ENCODE peak calls at places on chromosomes 11 and 22, in ten cellular contexts. P is sigmoid colon, X is tibial nerve, E is right lobe of liver, A is esophagus squamous epithelium, C is stomach, L is A549, S is body of pancreas, F is heart left ventricle, H is H1. O is an unnamed sample.
A peak's percentile ranks its signal among the peaks of the same experiment; 100 is the strongest.

GRCh38 chr22:45891471-45891995 is 85.4 kb downstream of the WNT7B start:
- DNase-seq in P (no peak), X (no peak), E (peak; percentile 42), A (no peak), C (no peak), L (no peak), S (no peak), F (no peak), H (no peak), O (peak; percentile 50)

GRCh38 chr11:64204080-64204440 is 2.5 kb upstream of the FERMT3 start:
- DNase-seq in P (no peak), X (no peak), E (no peak), A (no peak), C (no peak), L (no peak), S (no peak), F (no peak), H (no peak), O (no peak)

GRCh38 chr11:73999581-74000306 is 9.1 kb downstream of the UCP3 start:
- DNase-seq in P (peak; percentile 19), X (no peak), E (no peak), A (no peak), C (no peak), L (no peak), S (no peak), F (no peak), H (no peak), O (peak; percentile 44)

GRCh38 chr11:110712643-110713468 is 619 bp upstream of the ARHGAP20 start:
- DNase-seq in P (peak; percentile 56), X (peak; percentile 15), E (peak; percentile 52), A (no peak), C (no peak), L (no peak), S (no peak), F (peak; percentile 13), H (no peak), O (no peak)

GRCh38 chr11:35619754-35620640 is 1.7 kb downstream of the FJX1 start:
- DNase-seq in P (peak; percentile 63), X (no peak), E (no peak), A (no peak), C (no peak), L (peak; percentile 42), S (peak; percentile 17), F (peak; percentile 34), H (peak; percentile 73), O (no peak)

GRCh38 chr22:36352775-36353507 is 34.8 kb downstream of the MYH9 start:
- DNase-seq in P (no peak), X (peak; percentile 81), E (peak; percentile 93), A (no peak), C (peak; percentile 91), L (no peak), S (peak; percentile 93), F (peak; percentile 80), H (no peak), O (no peak)

GRCh38 chr11:17431139-17431538 is 42.7 kb upstream of the KCNJ11 start:
- DNase-seq in P (no peak), X (no peak), E (peak; percentile 81), A (no peak), C (no peak), L (no peak), S (no peak), F (no peak), H (no peak), O (peak; percentile 49)

GRCh38 chr11:126607776-126608625 is 252.5 kb downstream of the ST3GAL4 start:
- DNase-seq in P (no peak), X (no peak), E (no peak), A (no peak), C (no peak), L (no peak), S (no peak), F (no peak), H (no peak), O (no peak)

GRCh38 chr11:69439127-69439526 is 42.3 kb upstream of the LINC01488 start:
- DNase-seq in P (no peak), X (no peak), E (peak; percentile 25), A (no peak), C (no peak), L (no peak), S (no peak), F (no peak), H (no peak), O (peak; percentile 47)

GRCh38 chr11:2229713-2230297 is 40.6 kb downstream of the ASCL2 start:
- DNase-seq in P (no peak), X (no peak), E (no peak), A (no peak), C (no peak), L (no peak), S (no peak), F (no peak), H (no peak), O (no peak)

GRCh38 chr11:1888811-1889526 is 2.7 kb downstream of the PRR33 start:
- DNase-seq in P (no peak), X (peak; percentile 12), E (no peak), A (no peak), C (peak; percentile 42), L (no peak), S (peak; percentile 19), F (no peak), H (no peak), O (peak; percentile 93)

GRCh38 chr11:9003573-9004309 is at the start of gene NRIP3:
- DNase-seq in P (peak; percentile 88), X (peak; percentile 41), E (peak; percentile 65), A (peak; percentile 2), C (peak; percentile 81), L (peak; percentile 43), S (peak; percentile 70), F (peak; percentile 74), H (peak; percentile 83), O (peak; percentile 92)
- TF ChIP-seq POLR2A in P (no peak), X (peak; percentile 3), E (no peak), A (no peak), C (no peak), L (peak; percentile 6), S (peak; percentile 25), F (no peak), H (no peak), O (no peak)

DNA sequence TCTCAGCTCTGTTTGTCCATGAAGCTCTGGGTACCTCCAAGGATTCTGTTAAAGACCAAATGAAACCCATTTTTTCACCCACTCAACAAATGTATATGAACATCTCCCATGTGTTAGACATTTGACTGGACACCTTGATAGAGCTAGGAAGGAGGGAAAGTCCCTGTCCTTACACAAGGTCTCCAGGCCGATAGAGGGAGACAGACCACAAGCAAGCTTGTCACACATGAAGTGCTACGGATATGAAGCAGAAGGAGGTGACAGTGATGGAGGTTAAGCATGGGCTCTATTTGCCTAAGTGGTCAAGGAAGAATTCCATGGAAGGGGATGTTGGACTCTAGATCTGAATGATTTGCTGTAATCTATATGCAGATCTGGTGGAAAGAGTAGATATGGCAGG is 138.5 kb downstream of the MYO18B start:
- DNase-seq in P (no peak), X (no peak), E (no peak), A (no peak), C (no peak), L (no peak), S (no peak), F (no peak), H (no peak), O (no peak)
- TF ChIP-seq CTCF in P (no peak), X (no peak), E (no peak), A (no peak), C (no peak), L (no peak), S (no peak), F (no peak), H (peak; percentile 20), O (no peak)

DNA sequence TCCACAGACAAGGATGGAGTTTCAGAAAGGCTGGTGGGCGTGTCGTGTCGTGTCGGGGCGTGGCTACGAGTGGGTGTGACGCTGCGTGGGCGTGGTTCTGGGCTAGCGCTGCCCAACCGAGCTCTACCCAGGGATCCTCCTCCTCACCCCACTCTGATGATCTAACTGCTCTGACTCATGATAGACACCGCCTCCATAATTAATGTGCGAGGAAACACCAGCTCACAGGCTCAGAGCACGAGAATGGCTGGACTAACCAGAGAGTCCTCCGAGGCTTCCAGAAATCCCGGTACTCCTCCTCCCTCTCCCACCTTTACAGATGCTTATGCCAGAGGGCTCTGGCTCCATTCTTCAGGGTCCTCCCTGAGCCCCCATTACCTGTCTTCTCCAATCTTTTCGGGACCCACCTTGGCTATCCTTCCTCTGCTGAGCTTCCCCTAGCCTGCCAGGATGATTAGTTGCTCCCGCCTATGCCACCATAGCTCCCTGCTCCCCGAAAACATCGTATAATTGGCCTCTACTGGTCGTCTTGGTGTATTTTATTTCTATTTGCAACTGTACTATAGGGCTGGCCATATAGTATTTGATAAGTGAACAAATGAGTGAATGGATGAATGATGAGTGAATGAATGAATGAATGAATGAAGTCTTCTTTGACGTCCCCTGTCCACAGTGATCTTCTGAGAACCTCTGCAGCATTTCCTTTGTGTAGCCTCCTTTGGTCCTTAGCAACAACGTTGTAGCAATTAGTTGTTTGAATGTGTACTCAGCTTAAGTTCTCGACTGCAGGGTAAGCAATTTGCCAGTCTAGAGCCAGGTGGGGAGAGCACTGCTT is 21.7 kb downstream of the TMPRSS13 start:
- DNase-seq in P (peak; percentile 92), X (peak; percentile 61), E (no peak), A (peak; percentile 12), C (peak; percentile 68), L (peak; percentile 65), S (peak; percentile 72), F (peak; percentile 83), H (peak; percentile 92), O (peak; percentile 85)
- TF ChIP-seq POLR2A in P (peak; percentile 23), X (no peak), E (no peak), A (no peak), C (no peak), L (no peak), S (peak; percentile 4), F (no peak), H (no peak), O (no peak)

GRCh38 chr22:31425331-31426050 is 26.1 kb downstream of the DRG1 start:
- DNase-seq in P (no peak), X (no peak), E (no peak), A (no peak), C (no peak), L (no peak), S (no peak), F (no peak), H (no peak), O (no peak)
- TF ChIP-seq CTCF in P (no peak), X (no peak), E (no peak), A (no peak), C (no peak), L (no peak), S (no peak), F (no peak), H (no peak), O (no peak)

DNA sequence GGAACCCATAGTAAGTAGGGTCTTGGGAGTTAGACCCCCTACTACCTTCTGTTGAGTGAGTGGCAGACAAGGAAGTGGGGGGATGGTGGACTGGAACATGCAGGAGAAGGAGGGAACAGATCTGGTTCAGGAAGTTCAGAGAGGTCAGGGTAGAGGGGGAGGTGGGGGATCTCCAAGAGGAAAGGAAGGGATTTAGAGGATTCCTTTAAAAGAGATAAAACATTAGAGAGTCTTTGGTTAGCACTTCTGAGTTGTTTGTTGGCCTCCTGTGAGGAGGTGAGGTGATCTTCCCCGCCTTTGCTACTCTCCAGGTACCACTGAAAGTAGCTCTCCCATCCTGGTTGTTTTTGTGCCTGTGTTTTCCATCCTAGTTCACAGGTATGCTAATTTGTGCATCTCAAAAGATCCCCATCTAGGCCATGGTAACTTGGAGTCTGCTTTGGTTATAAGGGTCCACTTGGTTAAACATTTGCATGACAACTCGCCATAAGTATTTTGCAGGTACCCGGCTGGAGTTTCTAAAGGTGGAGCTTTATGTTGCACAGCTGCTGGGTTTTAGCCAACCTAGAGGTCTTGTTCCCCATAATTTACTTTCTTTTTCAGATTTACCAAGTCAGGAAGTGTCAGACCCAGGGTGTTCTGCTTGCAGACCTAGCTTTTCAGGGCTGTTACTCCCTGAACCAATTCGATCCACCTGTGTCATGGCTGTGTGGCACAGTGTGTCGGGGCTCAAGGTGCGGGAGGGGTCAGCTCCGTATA is 79.3 kb upstream of the SORL1 start:
- DNase-seq in P (no peak), X (no peak), E (no peak), A (no peak), C (no peak), L (no peak), S (no peak), F (no peak), H (no peak), O (no peak)
- TF ChIP-seq POLR2A in P (no peak), X (no peak), E (no peak), A (no peak), C (no peak), L (no peak), S (no peak), F (no peak), H (no peak), O (no peak)

O was measured in spleen.